ENCODE peak calls at places on chromosomes 3 and 15, in seven cellular contexts. H is choroid plexus epithelial cell; L is astrocyte of the spinal cord; B is heart right ventricle; Q is CD8-positive, alpha-beta T cell; F is SK-N-SH; P is GM23338. D is an unnamed sample.

GRCh38 chr3:49177073-49177472 is 5.7 kb downstream of the KLHDC8B start:
- DNase-seq in F (no peak), Q (no peak), L (no peak), B (no peak), P (no peak), H (no peak), D (no peak)

GRCh38 chr3:143832433-143832832 is 15.8 kb downstream of the SLC9A9 start:
- DNase-seq in Q (no peak), F (no peak), B (no peak), H (peak; percentile 23), L (no peak), P (no peak), D (peak; percentile 24)

GRCh38 chr3:46093327-46093932 is 66.1 kb upstream of the XCR1 start:
- DNase-seq in F (no peak), Q (no peak), L (no peak), B (no peak), H (no peak), P (no peak), D (no peak)

GRCh38 chr3:24237971-24238767 is 256.5 kb downstream of the THRB start:
- DNase-seq in B (no peak), Q (no peak), L (peak; percentile 87), F (peak; percentile 61), P (peak; percentile 85), H (peak; percentile 93), D (peak; percentile 92)

GRCh38 chr3:148077318-148077923 is 620.3 kb upstream of the AGTR1 start:
- DNase-seq in P (peak; percentile 69), Q (no peak), B (no peak), L (peak; percentile 70), H (peak; percentile 69), F (no peak), D (peak; percentile 49)

GRCh38 chr3:102200126-102200525 is 234.7 kb upstream of the ZPLD1 start:
- DNase-seq in Q (no peak), P (no peak), F (no peak), L (peak; percentile 38), B (no peak), H (no peak), D (peak; percentile 36)

GRCh38 chr15:67755936-67756335 is 69.4 kb upstream of the SKOR1 start:
- DNase-seq in H (no peak), L (no peak), P (no peak), F (no peak), Q (no peak), B (no peak), D (no peak)

GRCh38 chr15:99106417-99107220 is 1.7 kb downstream of the SYNM start:
- DNase-seq in B (peak; percentile 55), P (no peak), H (peak; percentile 76), F (no peak), L (peak; percentile 56), Q (no peak), D (peak; percentile 54)

GRCh38 chr3:190586631-190587000 is 72.7 kb downstream of the IL1RAP start:
- DNase-seq in P (no peak), B (no peak), F (no peak), H (peak; percentile 65), Q (no peak), L (peak; percentile 60), D (peak; percentile 90)

DNA sequence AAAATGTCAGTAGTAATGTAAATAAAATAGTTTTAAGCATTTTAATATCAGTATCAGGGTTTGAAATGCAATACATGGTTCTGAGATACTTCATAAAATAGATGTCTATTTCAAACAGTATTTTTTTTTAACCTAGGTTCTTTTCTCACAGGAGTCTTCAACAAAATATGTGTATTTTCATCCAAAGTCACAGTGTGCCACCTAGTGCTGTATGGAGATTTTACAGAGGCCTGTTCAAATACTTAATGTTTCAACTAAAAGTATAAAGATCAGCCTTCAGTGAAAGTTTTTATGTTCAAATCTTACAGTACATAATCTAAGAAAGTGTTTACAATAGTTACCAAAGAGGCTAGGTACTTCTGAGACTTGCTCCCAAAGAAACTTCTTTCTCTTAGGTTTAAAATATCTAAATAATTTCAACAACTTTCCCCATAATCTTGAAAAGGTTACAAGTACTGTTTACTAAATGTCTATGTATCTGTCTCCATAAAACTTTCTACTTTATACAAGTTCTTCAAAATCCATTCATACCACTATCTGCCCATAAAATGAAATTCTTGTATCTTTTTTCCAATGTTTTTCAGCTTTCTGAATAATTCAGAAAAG is 38.3 kb downstream of the SCAPER start:
- DNase-seq in B (no peak), L (peak; percentile 56), H (peak; percentile 70), P (peak; percentile 43), Q (no peak), F (peak; percentile 29), D (peak; percentile 65)
- TF ChIP-seq CTCF in B (peak; percentile 64), L (peak; percentile 61), H (peak; percentile 65), P (peak; percentile 58), Q (peak; percentile 2), F (peak; percentile 76), D (peak; percentile 48)

DNA sequence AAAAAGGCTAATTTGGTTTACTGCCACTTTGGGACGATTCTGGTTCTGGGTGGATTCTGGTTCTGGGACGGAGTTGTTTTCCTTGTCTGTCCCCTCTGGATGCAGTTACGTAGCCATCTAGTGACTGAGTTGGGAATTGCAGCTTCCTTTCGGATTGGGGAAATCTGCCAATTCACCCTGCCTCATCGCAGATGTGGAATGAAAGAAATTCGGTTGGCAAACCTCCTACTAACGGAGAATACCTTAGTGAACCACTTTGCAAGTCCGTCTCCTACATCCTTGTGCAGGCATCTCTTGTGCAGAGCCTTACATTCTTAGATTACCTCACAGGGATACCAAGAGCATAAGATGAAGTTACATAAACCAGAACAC is 31.5 kb upstream of the AP4E1 start:
- DNase-seq in B (no peak), Q (peak; percentile 50), F (peak; percentile 76), L (peak; percentile 94), H (peak; percentile 97), P (peak; percentile 94), D (peak; percentile 96)
- H3K4me3 ChIP-seq in B (peak overlapping the region; percentile 14), Q (peak overlapping the region; percentile 40), F (peak overlapping the region; percentile 42), L (peak overlapping the region; percentile 36), H (peak overlapping the region; percentile 56), P (no peak overlapping the region), D (peak overlapping the region; percentile 32)

DNA sequence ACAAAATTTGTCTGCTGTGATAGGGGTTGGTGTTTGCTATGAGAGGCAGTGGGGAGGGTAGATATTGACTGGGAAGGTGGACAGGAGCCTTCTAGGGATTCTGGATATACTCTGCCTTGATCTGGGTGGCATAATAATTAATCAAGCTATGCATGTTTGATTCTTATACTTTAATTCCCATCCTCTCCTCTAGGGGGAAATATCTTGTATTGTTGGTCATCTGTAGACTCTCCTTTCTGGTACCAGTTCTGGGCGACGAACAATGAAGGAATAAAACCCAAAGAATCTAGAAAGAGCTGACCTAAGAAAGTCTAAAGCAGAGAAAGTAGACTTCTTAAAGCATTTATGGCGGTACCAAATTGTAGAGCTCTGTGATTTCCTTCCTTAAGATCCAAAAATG is 198.2 kb upstream of the STRIT1 start:
- DNase-seq in F (no peak), L (no peak), P (no peak), B (no peak), H (no peak), Q (no peak), D (no peak)
- TF ChIP-seq CTCF in F (peak; percentile 29), L (no peak), P (no peak), B (no peak), H (no peak), Q (no peak), D (no peak)

DNA sequence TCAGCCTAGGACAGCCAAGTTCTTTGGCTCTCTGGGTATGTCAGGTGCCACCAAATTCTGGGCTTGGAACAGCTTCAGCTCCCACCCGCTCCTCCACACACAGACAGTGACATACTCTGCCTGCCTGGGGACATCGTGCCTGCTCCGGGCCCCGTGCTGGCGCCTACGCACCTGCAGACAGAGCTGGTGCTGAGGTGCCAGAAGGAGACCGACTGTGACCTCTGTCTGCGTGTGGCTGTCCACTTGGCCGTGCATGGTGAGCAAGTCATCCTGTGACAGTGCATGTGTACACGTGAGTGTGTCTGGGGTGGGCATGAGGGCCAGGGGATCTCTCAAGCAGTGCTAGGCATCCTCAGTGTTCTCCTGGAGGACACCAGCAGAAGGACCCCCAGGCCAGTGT is 922 bp downstream of the IL17RC start:
- DNase-seq in Q (no peak), H (no peak), B (no peak), P (no peak), F (no peak), L (no peak), D (no peak)
- H3K4me3 ChIP-seq in Q (no peak overlapping the region), H (no peak overlapping the region), B (peak overlapping the region; percentile 50), P (no peak overlapping the region), F (no peak overlapping the region), L (no peak overlapping the region), D (no peak overlapping the region)

GRCh38 chr3:138332472-138333073 is 2.9 kb upstream of the NME9 start:
- DNase-seq in H (peak; percentile 75), Q (no peak), L (peak; percentile 50), P (peak; percentile 59), B (no peak), F (peak; percentile 50), D (peak; percentile 71)
- TF ChIP-seq CTCF in H (peak; percentile 66), Q (peak; percentile 62), L (peak; percentile 63), P (peak; percentile 64), B (peak; percentile 75), F (peak; percentile 74), D (peak; percentile 61)

GRCh38 chr15:29889545-29890329 is 67.5 kb upstream of the TJP1 start:
- DNase-seq in Q (no peak), L (peak; percentile 12), P (peak; percentile 55), F (no peak), H (no peak), B (no peak), D (peak; percentile 8)
- H3K4me3 ChIP-seq in Q (no peak overlapping the region), L (no peak overlapping the region), P (peak overlapping the region; percentile 8), F (no peak overlapping the region), H (no peak overlapping the region), B (no peak overlapping the region), D (no peak overlapping the region)

GRCh38 chr3:19103510-19103909 is 44.8 kb upstream of the KCNH8 start:
- DNase-seq in P (no peak), B (no peak), Q (no peak), L (no peak), H (no peak), F (no peak), D (no peak)
- TF ChIP-seq CTCF in P (no peak), B (no peak), Q (no peak), L (no peak), H (no peak), F (no peak), D (no peak)

D was measured in cardiac fibroblast.